ENCODE peak calls at places on chromosome 1, in four cellular contexts. R is HepG2, O is GM12878, D is K562. W is an unnamed sample.

GRCh38 chr1:83857108-83857507 is 141.8 kb downstream of the TTLL7 start:
- DNase-seq in R (no peak), O (no peak), D (no peak), W (no peak)

GRCh38 chr1:50047916-50048694 is 24.4 kb upstream of the AGBL4 start:
- DNase-seq in R (no peak), O (no peak), D (no peak), W (peak)

GRCh38 chr1:175209493-175209921 is 16.9 kb upstream of the KIAA0040 start:
- DNase-seq in R (no peak), O (no peak), D (no peak), W (no peak)

GRCh38 chr1:201155354-201155753 is 1.1 kb upstream of the TMEM9 start:
- DNase-seq in R (no peak), O (no peak), D (no peak), W (no peak)

GRCh38 chr1:58041621-58042020 is 504.9 kb downstream of the OMA1 start:
- DNase-seq in R (no peak), O (no peak), D (no peak), W (no peak)

GRCh38 chr1:51168266-51168845 is 66.3 kb downstream of the C1orf185 start:
- DNase-seq in R (no peak), O (no peak), D (no peak), W (no peak)

GRCh38 chr1:15557594-15557993 is 27.3 kb downstream of the AGMAT start:
- DNase-seq in R (no peak), O (no peak), D (no peak), W (no peak)

GRCh38 chr1:203324103-203325003 is 19.0 kb downstream of the BTG2 start:
- DNase-seq in R (no peak), O (no peak), D (no peak), W (no peak)

GRCh38 chr1:213997031-213997771 is 9.4 kb downstream of the PROX1 start:
- DNase-seq in R (no peak), O (no peak), D (no peak), W (no peak)

GRCh38 chr1:19113362-19114092 is 96.5 kb downstream of the UBR4 start:
- DNase-seq in R (peak), O (no peak), D (peak), W (no peak)

GRCh38 chr1:154747841-154748766 is 122.0 kb downstream of the KCNN3 start:
- DNase-seq in R (no peak), O (peak), D (no peak), W (no peak)

GRCh38 chr1:202571719-202572339 is 138.4 kb downstream of the SYT2 start:
- DNase-seq in R (peak), O (no peak), D (peak), W (peak)

GRCh38 chr1:40265298-40265697 is 7.3 kb downstream of the ZMPSTE24 start:
- DNase-seq in R (no peak), O (no peak), D (no peak), W (no peak)

GRCh38 chr1:201828451-201828819 is 522 bp upstream of the IPO9 start:
- DNase-seq in R (no peak), O (no peak), D (no peak), W (no peak)

GRCh38 chr1:164999135-164999534 is 357.4 kb downstream of the LMX1A start:
- DNase-seq in R (no peak), O (no peak), D (no peak), W (no peak)

GRCh38 chr1:113747376-113747775 is 11.9 kb downstream of the PHTF1 start:
- DNase-seq in R (no peak), O (no peak), D (no peak), W (no peak)

GRCh38 chr1:20255666-20256065 is 35.0 kb upstream of the VWA5B1 start:
- DNase-seq in R (no peak), O (no peak), D (peak), W (no peak)

GRCh38 chr1:241706257-241706656 is 54.2 kb downstream of the WDR64 start:
- DNase-seq in R (no peak), O (no peak), D (peak), W (no peak)

GRCh38 chr1:1470626-1471388 is 758 bp upstream of the ATAD3B start:
- DNase-seq in R (no peak), O (no peak), D (peak), W (no peak)

GRCh38 chr1:218368686-218369085 is 23.6 kb downstream of the TGFB2 start:
- DNase-seq in R (no peak), O (no peak), D (no peak), W (no peak)

GRCh38 chr1:169879034-169879835 is 14.5 kb downstream of the SCYL3 start:
- DNase-seq in R (no peak), O (no peak), D (no peak), W (no peak)

GRCh38 chr1:39381839-39382238 is 109.6 kb upstream of the BMP8A start:
- DNase-seq in R (no peak), O (no peak), D (no peak), W (no peak)

GRCh38 chr1:110094931-110095654 is 17.1 kb upstream of the UBL4B start:
- DNase-seq in R (no peak), O (no peak), D (no peak), W (no peak)

GRCh38 chr1:22731924-22732522 is 21.4 kb downstream of the EPHB2 start:
- DNase-seq in R (no peak), O (no peak), D (peak), W (peak)

GRCh38 chr1:67434491-67434890 is 4.3 kb upstream of the SERBP1 start:
- DNase-seq in R (no peak), O (no peak), D (no peak), W (no peak)

GRCh38 chr1:20164694-20165202 is 21.1 kb upstream of the UBXN10 start:
- DNase-seq in R (no peak), O (no peak), D (no peak), W (no peak)

GRCh38 chr1:214491468-214492120 is 59.8 kb downstream of the PTPN14 start:
- DNase-seq in R (no peak), O (no peak), D (no peak), W (no peak)

GRCh38 chr1:185864889-185865288 is 130.7 kb downstream of the HMCN1 start:
- DNase-seq in R (no peak), O (no peak), D (peak), W (no peak)

GRCh38 chr1:164588388-164589341 is 29.7 kb downstream of the PBX1 start:
- DNase-seq in R (no peak), O (no peak), D (no peak), W (peak)

GRCh38 chr1:167443757-167444156 is 74.6 kb downstream of the CD247 start:
- DNase-seq in R (no peak), O (no peak), D (no peak), W (no peak)

GRCh38 chr1:30639881-30640452 is 83.4 kb downstream of the MATN1 start:
- DNase-seq in R (no peak), O (no peak), D (no peak), W (no peak)

GRCh38 chr1:55931272-55931940 is 648.0 kb downstream of the PLPP3 start:
- DNase-seq in R (no peak), O (no peak), D (no peak), W (no peak)

GRCh38 chr1:46411601-46412341 is 17.7 kb downstream of the FAAH start:
- DNase-seq in R (no peak), O (no peak), D (peak), W (peak)
- TF ChIP-seq ESRRA in R (no peak), O (no peak), D (no peak), W (no peak)

GRCh38 chr1:198047913-198048312 is 108.9 kb upstream of the NEK7 start:
- DNase-seq in R (no peak), O (no peak), D (no peak), W (no peak)
- TF ChIP-seq NR2C2 in R (no peak), O (no peak), D (no peak), W (no peak)

DNA sequence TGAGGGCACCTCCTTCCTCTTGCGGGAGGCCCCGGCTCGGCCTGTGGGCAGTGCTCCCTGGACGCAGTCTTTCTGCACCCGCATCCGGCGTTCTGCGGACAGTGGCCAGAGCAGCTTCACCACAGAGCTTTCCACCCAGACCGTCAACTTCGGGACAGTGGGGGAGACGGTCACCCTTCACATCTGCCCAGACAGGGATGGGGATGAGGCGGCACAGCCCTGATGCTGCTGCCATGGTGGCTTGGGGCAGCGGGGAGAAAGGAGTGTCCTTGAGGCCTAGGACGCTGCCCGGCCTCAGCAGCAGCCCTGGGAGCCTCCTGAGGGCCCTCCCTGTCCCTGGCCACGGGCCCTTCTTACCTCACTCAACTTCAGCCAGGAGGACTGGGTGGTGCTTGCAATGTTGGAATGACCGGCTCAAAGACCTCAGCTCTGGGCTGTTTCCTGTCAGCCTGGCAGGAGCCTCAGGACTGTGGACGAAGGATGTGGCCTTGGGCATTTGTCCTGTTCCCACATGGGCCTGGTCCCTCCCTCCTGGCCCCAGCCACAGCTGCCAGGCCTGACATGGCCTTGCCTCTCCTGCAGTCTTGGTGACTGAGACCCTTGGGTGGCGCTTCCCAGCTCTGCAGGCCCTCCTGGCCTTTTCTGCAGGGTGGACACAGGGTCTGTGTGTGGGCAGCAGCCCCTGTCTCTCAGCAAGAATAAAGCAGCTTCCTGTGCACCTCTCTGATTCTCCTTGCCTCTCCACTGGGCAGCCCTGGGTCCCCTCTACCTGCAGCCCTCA is 45.9 kb downstream of the TRIM11 start:
- DNase-seq in R (peak), O (no peak), D (no peak), W (no peak)
- TF ChIP-seq CREM in R (no peak), O (no peak), D (no peak), W (no peak)

GRCh38 chr1:194654956-194655355 is 1468.5 kb upstream of the B3GALT2 start:
- DNase-seq in R (no peak), O (no peak), D (no peak), W (no peak)
- TF ChIP-seq ESRRA in R (no peak), O (no peak), D (no peak), W (no peak)

GRCh38 chr1:59897165-59897564 is 29.4 kb downstream of the CYP2J2 start:
- DNase-seq in R (no peak), O (no peak), D (no peak), W (no peak)

GRCh38 chr1:59898927-59899326 is 27.6 kb downstream of the CYP2J2 start:
- DNase-seq in R (no peak), O (no peak), D (no peak), W (no peak)

GRCh38 chr1:59900640-59901039 is 25.9 kb downstream of the CYP2J2 start:
- DNase-seq in R (no peak), O (no peak), D (no peak), W (peak)

GRCh38 chr1:59903136-59903754 is 23.3 kb downstream of the CYP2J2 start:
- DNase-seq in R (peak), O (no peak), D (peak), W (peak)

DNA sequence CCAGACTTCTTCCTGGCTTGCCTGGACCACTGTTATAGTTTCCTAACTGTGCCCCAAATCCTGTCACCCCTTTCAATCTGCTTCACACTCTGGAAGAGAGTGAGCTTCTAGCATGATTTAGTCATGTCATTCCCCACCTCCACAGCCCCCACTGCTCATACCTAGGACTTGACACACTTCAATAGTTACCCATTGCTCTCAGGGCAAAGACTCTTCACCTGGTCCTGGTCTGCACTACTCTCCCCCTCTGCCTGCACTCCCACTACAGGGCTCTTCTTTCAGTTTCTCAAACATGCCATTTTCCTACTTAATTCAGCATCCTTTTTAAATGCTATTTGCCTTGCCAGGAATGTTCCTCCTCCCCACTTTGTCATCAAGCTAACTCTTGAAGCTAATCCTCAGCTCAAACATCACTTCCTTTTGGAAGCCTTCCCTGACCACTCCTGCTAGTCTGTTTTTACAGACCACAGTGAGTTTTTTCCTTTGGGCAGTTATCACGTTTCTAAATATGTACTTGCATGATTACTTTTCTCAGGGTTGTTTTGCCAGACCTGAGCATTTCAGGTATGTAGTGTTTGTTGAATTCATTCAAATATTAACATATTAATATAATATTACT is 24.7 kb downstream of the CYP2J2 start:
- DNase-seq in R (no peak), O (no peak), D (no peak), W (no peak)
- TF ChIP-seq NR2C2 in R (no peak), O (no peak), D (no peak), W (no peak)

GRCh38 chr1:36083219-36083618 is 675 bp upstream of the TEKT2 start:
- DNase-seq in R (no peak), O (no peak), D (no peak), W (no peak)

GRCh38 chr1:36085126-36085525 is 1.2 kb downstream of the TEKT2 start:
- DNase-seq in R (no peak), O (no peak), D (no peak), W (no peak)

GRCh38 chr1:36084502-36085115 is 715 bp downstream of the TEKT2 start:
- DNase-seq in R (no peak), O (no peak), D (no peak), W (no peak)

GRCh38 chr1:36081926-36082485 is 1.9 kb upstream of the TEKT2 start:
- DNase-seq in R (no peak), O (no peak), D (no peak), W (no peak)

DNA sequence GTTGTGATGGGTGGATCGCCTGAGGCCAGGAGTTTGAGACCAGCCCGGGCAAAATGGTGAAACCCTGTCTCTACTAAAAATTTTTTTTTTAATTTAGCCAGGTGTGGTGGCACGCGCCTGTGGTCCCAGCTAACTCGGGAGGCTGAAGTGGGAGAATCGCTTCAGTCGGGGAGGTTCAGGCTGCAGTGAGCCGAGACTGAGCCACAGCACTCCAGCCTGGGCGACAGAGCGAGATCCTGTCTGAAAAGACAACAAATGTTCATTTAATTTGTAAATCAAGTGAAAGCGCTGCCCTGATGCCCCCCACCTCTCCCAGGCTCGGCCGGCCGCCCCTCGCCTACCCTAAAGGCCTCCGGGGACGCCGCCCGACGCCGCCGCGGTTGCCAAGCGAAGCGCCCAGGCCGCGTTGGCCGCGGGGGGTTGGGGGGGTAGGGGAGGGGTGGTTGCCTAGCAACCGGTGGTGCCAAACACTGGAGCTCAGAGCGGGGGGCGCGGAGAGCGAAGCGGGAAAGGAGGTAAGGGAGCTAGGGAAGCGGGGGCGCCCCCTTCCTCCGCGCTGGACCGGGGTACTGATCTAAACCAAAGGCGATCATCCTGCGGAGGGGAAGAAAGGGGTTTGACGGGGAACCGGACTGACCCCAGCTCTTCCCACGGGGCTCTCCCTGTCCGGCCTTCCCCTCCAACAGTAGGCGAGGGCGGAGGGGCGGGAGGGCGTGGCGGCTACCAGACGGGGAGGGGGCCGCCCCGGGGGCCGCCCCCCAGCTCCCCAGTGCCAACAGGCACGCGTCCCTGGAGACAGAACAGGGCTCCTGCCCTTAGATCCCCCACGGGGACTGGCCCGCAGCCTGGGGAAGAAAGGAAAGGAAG is at the start of gene TEKT2:
- DNase-seq in R (no peak), O (no peak), D (no peak), W (peak)
- TF ChIP-seq CREM in R (no peak), O (no peak), D (no peak), W (no peak)

GRCh38 chr1:115670476-115671175 is 28.9 kb downstream of the VANGL1 start:
- DNase-seq in R (no peak), O (no peak), D (no peak), W (no peak)
- TF ChIP-seq ESRRA in R (no peak), O (no peak), D (no peak), W (no peak)

DNA sequence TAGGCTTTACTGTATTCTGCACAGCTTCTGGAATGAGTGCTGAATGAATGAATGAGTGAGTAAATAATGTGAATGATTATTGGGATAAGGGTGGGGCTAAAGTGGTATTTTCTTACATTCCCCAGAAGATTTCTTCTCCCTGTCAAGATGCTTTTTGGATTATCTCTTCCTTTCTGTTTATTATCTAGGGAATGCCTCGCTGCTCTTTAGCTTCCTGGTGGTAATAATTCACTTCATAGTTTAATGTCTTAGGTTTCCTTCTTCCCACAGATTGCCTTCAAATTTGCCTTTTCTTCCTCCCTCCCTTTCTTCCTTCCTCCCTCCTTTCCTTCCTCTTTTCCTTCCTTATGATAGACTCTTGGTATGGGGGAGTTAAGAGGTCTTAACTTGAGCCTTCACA is 24.0 kb downstream of the DDR2 start:
- DNase-seq in R (no peak), O (no peak), D (no peak), W (no peak)
- TF ChIP-seq NR2C2 in R (no peak), O (no peak), D (no peak), W (no peak)